ENCODE peak calls at places on chromosome 22, in six cellular contexts. F is AG04450, P is fibroblast of mammary gland, H is WTC11, Z is colonic mucosa, E is cardiac fibroblast. Y is an unnamed sample.

GRCh38 chr22:38835888-38836301 is 7.9 kb downstream of the NPTXR start:
- DNase-seq in F (peak; percentile 10), Z (no peak), H (no peak), E (peak; percentile 43), P (peak; percentile 75), Y (peak; percentile 74)

GRCh38 chr22:36002861-36003260 is 25.8 kb downstream of the RBFOX2 start:
- DNase-seq in Z (no peak), E (no peak), H (no peak), P (no peak), F (no peak), Y (no peak)

GRCh38 chr22:41361716-41362310 is 19.9 kb upstream of the TEF start:
- DNase-seq in E (peak; percentile 59), Z (no peak), P (peak; percentile 86), H (no peak), F (no peak), Y (no peak)

GRCh38 chr22:39556970-39557811 is 13.4 kb upstream of the CACNA1I start:
- DNase-seq in P (peak; percentile 6), H (no peak), Z (no peak), E (peak; percentile 8), F (no peak), Y (no peak)

GRCh38 chr22:40215266-40215665 is 37.5 kb downstream of the TNRC6B start:
- DNase-seq in H (no peak), Z (peak; percentile 25), F (no peak), E (peak; percentile 26), P (no peak), Y (no peak)

GRCh38 chr22:33108037-33108436 is 49.9 kb upstream of the SYN3 start:
- DNase-seq in E (no peak), Z (no peak), F (no peak), H (no peak), P (no peak), Y (no peak)

GRCh38 chr22:37212174-37212906 is at the start of gene SSTR3:
- DNase-seq in E (no peak), Z (no peak), H (peak; percentile 34), F (no peak), P (no peak), Y (no peak)

GRCh38 chr22:27719033-27719341 is 82.6 kb downstream of the MN1 start:
- DNase-seq in Z (no peak), P (no peak), F (no peak), E (no peak), H (no peak), Y (no peak)

GRCh38 chr22:39214006-39214382 is 30.8 kb downstream of the PDGFB start:
- DNase-seq in Z (no peak), E (no peak), P (no peak), F (no peak), H (no peak), Y (no peak)

GRCh38 chr22:19182472-19183157 is 4.1 kb upstream of the SLC25A1 start:
- DNase-seq in E (no peak), Z (no peak), P (no peak), H (no peak), F (no peak), Y (no peak)

GRCh38 chr22:27885977-27886842 is 32.8 kb downstream of the PITPNB start:
- DNase-seq in H (peak; percentile 46), Z (peak; percentile 52), P (peak; percentile 81), E (peak; percentile 87), F (peak; percentile 91), Y (peak; percentile 77)

GRCh38 chr22:47772864-47773263 is 1010.4 kb downstream of the TBC1D22A start:
- DNase-seq in P (no peak), E (no peak), H (no peak), F (no peak), Z (no peak), Y (no peak)
- TF ChIP-seq CTCF in P (no peak), E (no peak), H (no peak), F (no peak), Z (no peak), Y (no peak)

GRCh38 chr22:30422481-30423295 is 2.9 kb upstream of the MTFP1 start:
- DNase-seq in E (peak; percentile 98), F (peak; percentile 73), P (peak; percentile 98), Z (peak; percentile 81), H (peak; percentile 46), Y (peak; percentile 94)
- TF ChIP-seq CTCF in E (no peak), F (no peak), P (no peak), Z (no peak), H (no peak), Y (peak; percentile 21)

DNA sequence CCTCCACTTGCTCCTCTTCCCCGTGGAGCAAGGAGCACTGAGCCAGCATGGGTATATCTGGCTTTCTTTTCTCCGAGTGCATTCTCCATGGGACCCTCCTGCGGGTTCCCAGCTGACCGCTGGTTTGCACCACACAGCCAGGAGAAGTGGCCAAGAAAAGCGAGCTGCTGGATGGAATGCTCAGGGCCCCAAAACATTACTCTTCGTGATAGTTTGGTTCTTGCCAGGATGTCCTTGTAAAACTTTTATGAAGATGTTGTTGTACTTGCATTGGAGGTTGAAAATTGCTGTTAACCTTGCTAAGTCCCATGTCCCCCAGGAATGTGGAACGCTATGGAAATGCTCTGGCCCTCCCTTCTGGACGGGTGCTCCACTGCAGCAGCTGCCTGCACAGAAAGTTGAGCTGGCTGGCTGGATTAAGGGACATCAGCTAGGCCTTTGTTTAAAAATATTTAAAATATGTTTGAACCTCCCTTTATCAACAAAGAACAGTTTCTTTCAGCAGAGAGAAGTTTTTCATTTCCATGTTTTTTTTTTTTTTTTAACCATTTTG is 68.7 kb downstream of the ZNRF3 start:
- DNase-seq in F (no peak), Z (no peak), H (peak; percentile 30), P (peak; percentile 19), E (peak; percentile 16), Y (peak; percentile 24)
- TF ChIP-seq CTCF in F (no peak), Z (no peak), H (no peak), P (peak; percentile 12), E (peak; percentile 14), Y (no peak)

GRCh38 chr22:43743929-43744643 is 68.0 kb downstream of the EFCAB6 start:
- DNase-seq in E (no peak), P (no peak), Z (no peak), F (no peak), H (no peak), Y (no peak)

GRCh38 chr22:43745783-43746356 is 66.2 kb downstream of the EFCAB6 start:
- DNase-seq in E (no peak), H (no peak), P (no peak), F (no peak), Z (no peak), Y (no peak)

GRCh38 chr22:43740587-43741270 is 71.4 kb downstream of the EFCAB6 start:
- DNase-seq in F (no peak), E (no peak), P (no peak), Z (no peak), H (no peak), Y (no peak)

GRCh38 chr22:43742551-43742950 is 69.6 kb downstream of the EFCAB6 start:
- DNase-seq in F (no peak), P (no peak), E (no peak), Z (no peak), H (no peak), Y (no peak)

DNA sequence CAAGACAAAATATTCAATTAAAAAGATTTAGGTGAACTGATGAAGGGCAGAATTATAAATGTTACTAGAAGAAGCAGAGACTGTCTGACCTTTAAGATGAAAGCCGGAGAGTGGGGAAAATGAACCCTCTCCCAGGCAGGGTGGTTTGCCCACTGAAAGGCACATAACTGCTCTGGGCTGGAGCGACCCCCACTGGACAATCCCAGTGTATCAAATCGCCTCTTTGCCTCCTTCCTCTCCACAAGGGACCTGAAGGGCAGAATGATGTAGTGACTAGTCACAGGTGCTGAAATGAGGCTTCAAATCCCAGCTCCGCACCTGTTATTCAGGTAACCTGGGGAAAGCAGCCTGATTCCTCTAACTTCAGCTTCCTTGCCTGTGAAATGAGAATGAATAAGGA is 69.0 kb downstream of the EFCAB6 start:
- DNase-seq in P (no peak), F (no peak), H (peak; percentile 73), E (no peak), Z (no peak), Y (no peak)
- TF ChIP-seq CTCF in P (no peak), F (no peak), H (peak; percentile 54), E (no peak), Z (no peak), Y (no peak)

Y was measured in HFFc6.